ENCODE peak calls at places on chromosomes 11 and 22, in five cellular contexts. One of them, this sample, is unnamed.

GRCh38 chr11:92122561-92122960 is 102.1 kb upstream of the FAT3 start:
- DNase-seq in neural crest cell: no peak
- DNase-seq in IMR-90: no peak
- DNase-seq in AG10803: peak
- DNase-seq in AG04450: no peak
- DNase-seq in this sample: no peak

GRCh38 chr11:121538054-121538453 is 85.3 kb upstream of the SORL1-AS1 start:
- DNase-seq in neural crest cell: no peak
- DNase-seq in IMR-90: no peak
- DNase-seq in AG10803: no peak
- DNase-seq in AG04450: no peak
- DNase-seq in this sample: no peak

GRCh38 chr22:47366026-47366767 is 603.7 kb downstream of the TBC1D22A start:
- DNase-seq in neural crest cell: no peak
- DNase-seq in IMR-90: no peak
- DNase-seq in AG10803: no peak
- DNase-seq in AG04450: no peak
- DNase-seq in this sample: no peak

GRCh38 chr11:46916669-46917108 is 1.7 kb downstream of the LRP4 start:
- DNase-seq in neural crest cell: peak
- DNase-seq in IMR-90: peak
- DNase-seq in AG10803: peak
- DNase-seq in AG04450: no peak
- DNase-seq in this sample: peak

GRCh38 chr11:10181811-10182210 is 112.2 kb downstream of the SBF2 start:
- DNase-seq in neural crest cell: no peak
- DNase-seq in IMR-90: peak
- DNase-seq in AG10803: peak
- DNase-seq in AG04450: no peak
- DNase-seq in this sample: peak

GRCh38 chr11:75325713-75326438 is 25.6 kb downstream of the ARRB1 start:
- DNase-seq in neural crest cell: no peak
- DNase-seq in IMR-90: peak
- DNase-seq in AG10803: peak
- DNase-seq in AG04450: peak
- DNase-seq in this sample: peak

GRCh38 chr11:37710031-37710430 is 1112.0 kb upstream of the RAG2 start:
- DNase-seq in neural crest cell: no peak
- DNase-seq in IMR-90: peak
- DNase-seq in AG10803: peak
- DNase-seq in AG04450: no peak
- DNase-seq in this sample: no peak

GRCh38 chr11:3609416-3610265 is 32.2 kb downstream of the ART5 start:
- DNase-seq in neural crest cell: peak
- DNase-seq in IMR-90: peak
- DNase-seq in AG10803: peak
- DNase-seq in AG04450: no peak
- DNase-seq in this sample: peak

GRCh38 chr11:282630-283360 is 4.6 kb downstream of the NLRP6 start:
- DNase-seq in neural crest cell: no peak
- DNase-seq in IMR-90: no peak
- DNase-seq in AG10803: no peak
- DNase-seq in AG04450: no peak
- DNase-seq in this sample: no peak

GRCh38 chr11:122517403-122518379 is 137.8 kb upstream of the UBASH3B start:
- DNase-seq in neural crest cell: no peak
- DNase-seq in IMR-90: no peak
- DNase-seq in AG10803: peak
- DNase-seq in AG04450: no peak
- DNase-seq in this sample: peak

GRCh38 chr22:36052505-36052941 is 23.9 kb upstream of the RBFOX2 start:
- DNase-seq in neural crest cell: no peak
- DNase-seq in IMR-90: peak
- DNase-seq in AG10803: peak
- DNase-seq in AG04450: no peak
- DNase-seq in this sample: peak

GRCh38 chr11:73875840-73876239 is 806 bp downstream of the COA4 start:
- DNase-seq in neural crest cell: no peak
- DNase-seq in IMR-90: no peak
- DNase-seq in AG10803: no peak
- DNase-seq in AG04450: no peak
- DNase-seq in this sample: no peak

GRCh38 chr22:33806191-33806590 is 114.1 kb downstream of the LARGE1 start:
- DNase-seq in neural crest cell: no peak
- DNase-seq in IMR-90: peak
- DNase-seq in AG10803: peak
- DNase-seq in AG04450: no peak
- DNase-seq in this sample: no peak

GRCh38 chr11:86743223-86744118 is 56.9 kb upstream of the PRSS23 start:
- DNase-seq in neural crest cell: no peak
- DNase-seq in IMR-90: peak
- DNase-seq in AG10803: peak
- DNase-seq in AG04450: peak
- DNase-seq in this sample: peak

GRCh38 chr11:132263875-132264274 is 893.5 kb downstream of the NTM start:
- DNase-seq in neural crest cell: no peak
- DNase-seq in IMR-90: no peak
- DNase-seq in AG10803: no peak
- DNase-seq in AG04450: no peak
- DNase-seq in this sample: no peak

GRCh38 chr22:43241138-43241597 is 54.2 kb upstream of the TTLL12 start:
- DNase-seq in neural crest cell: no peak
- DNase-seq in IMR-90: no peak
- DNase-seq in AG10803: no peak
- DNase-seq in AG04450: no peak
- DNase-seq in this sample: no peak

DNA sequence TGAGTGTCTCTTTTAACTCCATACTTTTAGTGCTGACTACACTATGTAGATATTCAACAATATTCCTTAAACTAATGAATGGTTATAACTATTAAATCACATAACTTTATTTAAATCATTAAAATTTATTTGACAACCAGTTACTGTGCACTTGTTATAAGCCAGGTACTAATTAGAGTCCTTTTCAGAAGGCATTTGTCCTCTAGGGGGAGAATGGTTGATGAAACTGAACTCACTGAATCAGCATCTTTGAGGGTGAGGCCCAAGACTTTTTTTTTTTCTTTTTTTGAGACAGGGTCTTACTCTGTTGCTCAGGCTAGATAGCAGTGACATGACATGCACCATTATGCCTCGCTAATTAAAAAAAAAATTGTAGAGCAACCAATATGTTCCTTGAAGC is 515.6 kb upstream of the CCDC90B start:
- DNase-seq in neural crest cell: no peak
- DNase-seq in IMR-90: no peak
- DNase-seq in AG10803: no peak
- DNase-seq in AG04450: no peak
- DNase-seq in this sample: no peak
- TF ChIP-seq CTCF in neural crest cell: peak
- TF ChIP-seq CTCF in IMR-90: no peak
- TF ChIP-seq CTCF in AG10803: peak
- TF ChIP-seq CTCF in AG04450: no peak
- TF ChIP-seq CTCF in this sample: peak

DNA sequence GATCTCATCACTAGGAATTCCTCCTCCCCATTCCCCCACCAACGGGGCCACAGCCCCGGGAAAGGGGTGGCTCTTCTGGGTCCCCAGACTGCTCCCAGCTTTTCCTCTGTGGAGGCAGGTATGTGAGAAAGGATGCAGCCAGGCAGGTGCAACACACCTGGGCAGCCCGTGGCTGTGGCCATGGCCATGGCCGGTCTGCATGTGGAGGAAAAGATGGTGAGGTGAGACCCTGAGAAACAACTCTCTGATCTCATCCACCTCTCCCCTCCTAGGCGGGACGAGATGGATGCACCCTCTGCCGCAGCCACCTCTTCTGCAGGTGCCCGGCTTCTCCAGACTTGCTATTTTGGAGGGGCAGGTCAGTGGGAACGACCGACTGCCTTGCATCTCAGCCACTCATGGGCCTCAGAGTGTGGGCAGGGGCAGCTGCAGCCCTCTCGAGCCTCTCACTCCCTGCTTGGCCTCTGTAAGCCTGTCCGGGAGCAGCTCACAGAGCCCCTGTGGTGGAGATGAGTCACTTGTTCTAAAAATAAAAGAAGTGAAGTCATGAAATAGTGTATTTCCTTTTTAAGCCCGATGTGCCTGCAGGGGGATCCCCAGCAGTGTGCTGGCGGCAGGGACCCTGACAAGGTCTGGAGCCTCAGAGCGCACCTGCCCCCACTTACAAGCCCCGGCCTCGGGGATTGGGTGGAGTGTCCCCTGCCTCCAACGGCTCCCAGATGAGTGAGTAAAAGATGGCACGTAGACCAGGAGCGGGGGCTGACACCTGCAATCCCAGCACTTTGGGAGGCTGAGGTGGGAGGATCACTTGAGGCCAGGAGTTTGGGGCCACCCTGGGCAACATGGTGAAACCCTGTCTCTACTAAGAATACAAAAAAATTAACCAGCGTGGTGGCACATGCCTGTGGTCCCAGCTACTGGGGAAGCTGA is 10.7 kb downstream of the SMIM38 start:
- DNase-seq in neural crest cell: no peak
- DNase-seq in IMR-90: peak
- DNase-seq in AG10803: peak
- DNase-seq in AG04450: peak
- DNase-seq in this sample: peak
- TF ChIP-seq CTCF in neural crest cell: no peak
- TF ChIP-seq CTCF in IMR-90: peak
- TF ChIP-seq CTCF in AG10803: peak
- TF ChIP-seq CTCF in AG04450: peak
- TF ChIP-seq CTCF in this sample: peak

GRCh38 chr11:60757231-60757800 is 649 bp downstream of the MS4A15 start:
- DNase-seq in neural crest cell: no peak
- DNase-seq in IMR-90: no peak
- DNase-seq in AG10803: no peak
- DNase-seq in AG04450: no peak
- DNase-seq in this sample: no peak

GRCh38 chr11:60753309-60753708 is 3.4 kb upstream of the MS4A15 start:
- DNase-seq in neural crest cell: no peak
- DNase-seq in IMR-90: no peak
- DNase-seq in AG10803: no peak
- DNase-seq in AG04450: no peak
- DNase-seq in this sample: no peak

GRCh38 chr11:60761436-60762190 is 4.9 kb downstream of the MS4A15 start:
- DNase-seq in neural crest cell: no peak
- DNase-seq in IMR-90: no peak
- DNase-seq in AG10803: no peak
- DNase-seq in AG04450: no peak
- DNase-seq in this sample: no peak

GRCh38 chr11:60754887-60755286 is 1.8 kb upstream of the MS4A15 start:
- DNase-seq in neural crest cell: no peak
- DNase-seq in IMR-90: no peak
- DNase-seq in AG10803: no peak
- DNase-seq in AG04450: no peak
- DNase-seq in this sample: no peak

DNA sequence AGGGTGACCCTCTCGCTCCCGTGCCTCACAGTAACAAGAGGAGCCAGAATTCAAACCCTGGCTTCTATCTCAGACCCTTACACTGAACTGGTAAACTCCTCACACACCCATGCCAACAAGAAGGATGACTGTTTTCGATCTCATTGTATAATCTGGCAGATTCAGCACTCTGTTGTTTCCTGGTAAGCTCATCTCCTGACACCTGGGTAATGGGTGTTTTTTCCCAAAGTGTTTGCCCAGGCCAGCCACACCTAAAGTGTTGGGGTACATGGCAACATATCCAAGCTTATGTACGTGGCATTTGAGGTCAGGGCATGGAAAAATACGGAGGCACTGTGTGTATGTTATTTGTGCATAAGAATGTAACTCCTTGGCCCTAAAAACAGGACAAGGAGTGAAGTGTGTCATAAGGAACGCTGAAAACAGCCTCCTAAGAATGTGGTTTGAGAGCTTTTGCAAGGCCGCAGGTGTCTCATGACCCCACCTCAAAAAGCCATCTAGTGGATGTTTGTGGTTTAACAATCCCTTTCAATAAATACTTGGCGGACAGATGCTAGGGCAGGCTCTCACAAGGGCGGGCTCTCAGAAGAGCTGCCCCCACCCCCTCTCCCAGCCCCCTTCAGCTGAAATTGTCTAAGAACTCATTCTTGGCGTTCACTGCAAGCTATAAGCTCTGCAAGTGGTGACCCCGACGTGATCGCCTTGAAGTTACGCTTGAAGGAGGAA is at the start of gene MS4A15:
- DNase-seq in neural crest cell: no peak
- DNase-seq in IMR-90: no peak
- DNase-seq in AG10803: peak
- DNase-seq in AG04450: no peak
- DNase-seq in this sample: peak
- TF ChIP-seq CTCF in neural crest cell: peak
- TF ChIP-seq CTCF in IMR-90: peak
- TF ChIP-seq CTCF in AG10803: peak
- TF ChIP-seq CTCF in AG04450: peak
- TF ChIP-seq CTCF in this sample: peak

GRCh38 chr11:59429924-59430516 is 3.8 kb upstream of the OR5A2 start:
- DNase-seq in neural crest cell: peak
- DNase-seq in IMR-90: peak
- DNase-seq in AG10803: peak
- DNase-seq in AG04450: peak
- DNase-seq in this sample: peak
- TF ChIP-seq CTCF in neural crest cell: peak
- TF ChIP-seq CTCF in IMR-90: peak
- TF ChIP-seq CTCF in AG10803: peak
- TF ChIP-seq CTCF in AG04450: peak
- TF ChIP-seq CTCF in this sample: peak